ENCODE peak calls at places on chromosomes 3 and 15, in six cellular contexts. P is central memory CD4-positive, alpha-beta T cell; W is activated naive CD4-positive, alpha-beta T cell treated with Interleukin-2 at 50 U/mL for 16 hours; E is Right ventricle myocardium superior; D is ureter; F is amniotic stem cell. A is an unnamed sample.
A peak's percentile ranks its signal among the peaks of the same experiment; 100 is the strongest.

GRCh38 chr15:77481670-77482069 is 61.0 kb downstream of the HMG20A start:
- DNase-seq in P (no peak), W (no peak), E (no peak), D (no peak), F (no peak), A (no peak)

GRCh38 chr15:78906310-78906608 is 33.6 kb downstream of the MORF4L1 start:
- DNase-seq in P (no peak), W (no peak), E (no peak), D (no peak), F (peak; percentile 43), A (no peak)

GRCh38 chr3:126269360-126269759 is 87.8 kb downstream of the KLF15 start:
- DNase-seq in P (no peak), W (no peak), E (no peak), D (no peak), F (no peak), A (peak; percentile 47)

GRCh38 chr3:191263365-191263764 is 64.3 kb downstream of the OSTN start:
- DNase-seq in P (no peak), W (no peak), E (no peak), D (no peak), F (no peak), A (no peak)

GRCh38 chr15:64640146-64640868 is 135.1 kb downstream of the RBPMS2 start:
- DNase-seq in P (no peak), W (no peak), E (no peak), D (no peak), F (no peak), A (no peak)

GRCh38 chr3:132509096-132509495 is 88.0 kb upstream of the ACKR4 start:
- DNase-seq in P (no peak), W (no peak), E (no peak), D (no peak), F (no peak), A (no peak)

GRCh38 chr3:61725851-61726333 is 164.5 kb downstream of the PTPRG start:
- DNase-seq in P (no peak), W (no peak), E (no peak), D (no peak), F (no peak), A (no peak)

GRCh38 chr3:22377421-22377820 is 626.4 kb upstream of the ZNF385D start:
- DNase-seq in P (no peak), W (no peak), E (no peak), D (no peak), F (no peak), A (no peak)

GRCh38 chr3:194711913-194712312 is 26.2 kb downstream of the FAM43A start:
- DNase-seq in P (no peak), W (no peak), E (no peak), D (no peak), F (peak; percentile 82), A (no peak)

GRCh38 chr15:79117442-79118204 is 27.0 kb upstream of the RASGRF1 start:
- DNase-seq in P (no peak), W (no peak), E (no peak), D (no peak), F (no peak), A (no peak)

GRCh38 chr3:64460877-64461276 is 226.9 kb downstream of the ADAMTS9 start:
- DNase-seq in P (no peak), W (no peak), E (no peak), D (no peak), F (peak; percentile 35), A (no peak)

GRCh38 chr3:145384307-145384706 is 776.7 kb downstream of the PLOD2 start:
- DNase-seq in P (no peak), W (no peak), E (no peak), D (no peak), F (no peak), A (no peak)

GRCh38 chr3:96756516-96756915 is 57.9 kb upstream of the EPHA6 start:
- DNase-seq in P (no peak), W (no peak), E (no peak), D (no peak), F (no peak), A (no peak)

GRCh38 chr3:1406250-1406649 is 313.4 kb downstream of the CNTN6 start:
- DNase-seq in P (no peak), W (no peak), E (no peak), D (no peak), F (no peak), A (no peak)

GRCh38 chr3:58180940-58181587 is 29.7 kb downstream of the DNASE1L3 start:
- DNase-seq in P (no peak), W (no peak), E (no peak), D (no peak), F (no peak), A (no peak)

GRCh38 chr15:43433661-43434303 is 59.2 kb downstream of the TP53BP1 start:
- DNase-seq in P (no peak), W (no peak), E (no peak), D (no peak), F (no peak), A (no peak)

GRCh38 chr15:99651023-99651807 is 82.0 kb downstream of the LYSMD4 start:
- DNase-seq in P (no peak), W (no peak), E (no peak), D (no peak), F (peak; percentile 19), A (no peak)

GRCh38 chr3:45907769-45908705 is 21.7 kb downstream of the CCR9 start:
- DNase-seq in P (peak; percentile 34), W (peak; percentile 11), E (no peak), D (no peak), F (no peak), A (no peak)

GRCh38 chr3:157369712-157370447 is 66.8 kb upstream of the PTX3 start:
- DNase-seq in P (no peak), W (no peak), E (no peak), D (no peak), F (no peak), A (no peak)

GRCh38 chr3:119809249-119810017 is 27.5 kb downstream of the NR1I2 start:
- DNase-seq in P (no peak), W (no peak), E (no peak), D (no peak), F (no peak), A (no peak)

GRCh38 chr3:18847583-18848197 is 300.6 kb upstream of the KCNH8 start:
- DNase-seq in P (no peak), W (no peak), E (no peak), D (no peak), F (no peak), A (no peak)

GRCh38 chr3:195100903-195101591 is 169.9 kb downstream of the XXYLT1 start:
- DNase-seq in P (no peak), W (no peak), E (peak; percentile 85), D (no peak), F (no peak), A (no peak)

GRCh38 chr3:148280623-148281242 is 417.0 kb upstream of the AGTR1 start:
- DNase-seq in P (no peak), W (no peak), E (no peak), D (no peak), F (no peak), A (peak; percentile 60)

GRCh38 chr3:152443212-152444023 is 174.7 kb downstream of the MBNL1 start:
- DNase-seq in P (no peak), W (no peak), E (no peak), D (no peak), F (no peak), A (no peak)

GRCh38 chr3:171187706-171188290 is 161.3 kb upstream of the SLC2A2 start:
- DNase-seq in P (peak; percentile 17), W (no peak), E (no peak), D (no peak), F (peak; percentile 13), A (no peak)

GRCh38 chr3:128075516-128076464 is 23.6 kb downstream of the SEC61A1 start:
- DNase-seq in P (peak; percentile 78), W (peak; percentile 85), E (peak; percentile 94), D (peak; percentile 89), F (peak; percentile 75), A (peak; percentile 90)

A was measured in sigmoid colon.